ENCODE peak calls at places on chromosomes 1 and 21, in five cellular contexts. One of them, this sample, is unnamed.
A peak's percentile ranks its signal among the peaks of the same experiment; 100 is the strongest.

GRCh38 chr21:45291613-45292398 is 4.1 kb upstream of the POFUT2 start:
- DNase-seq in BJ: no peak
- DNase-seq in coronary artery: peak; percentile 79
- DNase-seq in glutamatergic neuron: no peak
- DNase-seq in AG10803: no peak
- DNase-seq in this sample: peak; percentile 84

GRCh38 chr1:162230096-162230495 is 146.6 kb downstream of the SPATA46 start:
- DNase-seq in BJ: no peak
- DNase-seq in coronary artery: no peak
- DNase-seq in glutamatergic neuron: no peak
- DNase-seq in AG10803: no peak
- DNase-seq in this sample: no peak

GRCh38 chr1:56196839-56197238 is 382.5 kb downstream of the PLPP3 start:
- DNase-seq in BJ: no peak
- DNase-seq in coronary artery: no peak
- DNase-seq in glutamatergic neuron: no peak
- DNase-seq in AG10803: no peak
- DNase-seq in this sample: no peak

GRCh38 chr1:15696956-15697521 is 12.9 kb downstream of the PLEKHM2 start:
- DNase-seq in BJ: no peak
- DNase-seq in coronary artery: no peak
- DNase-seq in glutamatergic neuron: no peak
- DNase-seq in AG10803: no peak
- DNase-seq in this sample: no peak

GRCh38 chr1:32893198-32894018 is 7.1 kb downstream of the HPCA start:
- DNase-seq in BJ: no peak
- DNase-seq in coronary artery: no peak
- DNase-seq in glutamatergic neuron: peak; percentile 74
- DNase-seq in AG10803: no peak
- DNase-seq in this sample: no peak

GRCh38 chr1:84735483-84735882 is 45.2 kb upstream of the SSX2IP start:
- DNase-seq in BJ: no peak
- DNase-seq in coronary artery: no peak
- DNase-seq in glutamatergic neuron: no peak
- DNase-seq in AG10803: no peak
- DNase-seq in this sample: no peak

GRCh38 chr1:111976842-111977241 is 12.6 kb downstream of the KCND3 start:
- DNase-seq in BJ: no peak
- DNase-seq in coronary artery: no peak
- DNase-seq in glutamatergic neuron: no peak
- DNase-seq in AG10803: no peak
- DNase-seq in this sample: no peak

GRCh38 chr1:240496941-240497340 is 115.0 kb downstream of the GREM2 start:
- DNase-seq in BJ: no peak
- DNase-seq in coronary artery: no peak
- DNase-seq in glutamatergic neuron: no peak
- DNase-seq in AG10803: no peak
- DNase-seq in this sample: no peak

GRCh38 chr1:16167331-16168143 is 11.7 kb upstream of the EPHA2 start:
- DNase-seq in BJ: no peak
- DNase-seq in coronary artery: no peak
- DNase-seq in glutamatergic neuron: peak; percentile 59
- DNase-seq in AG10803: no peak
- DNase-seq in this sample: no peak

GRCh38 chr1:160376525-160377131 is 9.8 kb downstream of the NHLH1 start:
- DNase-seq in BJ: no peak
- DNase-seq in coronary artery: peak; percentile 46
- DNase-seq in glutamatergic neuron: no peak
- DNase-seq in AG10803: peak; percentile 74
- DNase-seq in this sample: peak; percentile 32

GRCh38 chr1:85343612-85344255 is 67.3 kb upstream of the BCL10 start:
- DNase-seq in BJ: peak; percentile 88
- DNase-seq in coronary artery: no peak
- DNase-seq in glutamatergic neuron: no peak
- DNase-seq in AG10803: peak; percentile 83
- DNase-seq in this sample: no peak

GRCh38 chr21:32094792-32095191 is 184.1 kb downstream of the MIS18A start:
- DNase-seq in BJ: no peak
- DNase-seq in coronary artery: no peak
- DNase-seq in glutamatergic neuron: no peak
- DNase-seq in AG10803: peak; percentile 40
- DNase-seq in this sample: no peak

GRCh38 chr21:44569861-44570517 is 3.5 kb upstream of the KRTAP10-4 start:
- DNase-seq in BJ: no peak
- DNase-seq in coronary artery: no peak
- DNase-seq in glutamatergic neuron: no peak
- DNase-seq in AG10803: no peak
- DNase-seq in this sample: no peak

GRCh38 chr1:18458751-18459133 is 22.0 kb upstream of the KLHDC7A start:
- DNase-seq in BJ: no peak
- DNase-seq in coronary artery: no peak
- DNase-seq in glutamatergic neuron: no peak
- DNase-seq in AG10803: no peak
- DNase-seq in this sample: no peak

GRCh38 chr21:42398414-42399030 is 2.7 kb upstream of the TMPRSS3 start:
- DNase-seq in BJ: no peak
- DNase-seq in coronary artery: no peak
- DNase-seq in glutamatergic neuron: peak; percentile 59
- DNase-seq in AG10803: no peak
- DNase-seq in this sample: no peak

GRCh38 chr1:208333676-208334075 is 89.5 kb upstream of the PLXNA2 start:
- DNase-seq in BJ: no peak
- DNase-seq in coronary artery: no peak
- DNase-seq in glutamatergic neuron: no peak
- DNase-seq in AG10803: no peak
- DNase-seq in this sample: no peak

GRCh38 chr1:30637183-30637969 is 86.0 kb downstream of the MATN1 start:
- DNase-seq in BJ: no peak
- DNase-seq in coronary artery: no peak
- DNase-seq in glutamatergic neuron: no peak
- DNase-seq in AG10803: no peak
- DNase-seq in this sample: no peak

DNA sequence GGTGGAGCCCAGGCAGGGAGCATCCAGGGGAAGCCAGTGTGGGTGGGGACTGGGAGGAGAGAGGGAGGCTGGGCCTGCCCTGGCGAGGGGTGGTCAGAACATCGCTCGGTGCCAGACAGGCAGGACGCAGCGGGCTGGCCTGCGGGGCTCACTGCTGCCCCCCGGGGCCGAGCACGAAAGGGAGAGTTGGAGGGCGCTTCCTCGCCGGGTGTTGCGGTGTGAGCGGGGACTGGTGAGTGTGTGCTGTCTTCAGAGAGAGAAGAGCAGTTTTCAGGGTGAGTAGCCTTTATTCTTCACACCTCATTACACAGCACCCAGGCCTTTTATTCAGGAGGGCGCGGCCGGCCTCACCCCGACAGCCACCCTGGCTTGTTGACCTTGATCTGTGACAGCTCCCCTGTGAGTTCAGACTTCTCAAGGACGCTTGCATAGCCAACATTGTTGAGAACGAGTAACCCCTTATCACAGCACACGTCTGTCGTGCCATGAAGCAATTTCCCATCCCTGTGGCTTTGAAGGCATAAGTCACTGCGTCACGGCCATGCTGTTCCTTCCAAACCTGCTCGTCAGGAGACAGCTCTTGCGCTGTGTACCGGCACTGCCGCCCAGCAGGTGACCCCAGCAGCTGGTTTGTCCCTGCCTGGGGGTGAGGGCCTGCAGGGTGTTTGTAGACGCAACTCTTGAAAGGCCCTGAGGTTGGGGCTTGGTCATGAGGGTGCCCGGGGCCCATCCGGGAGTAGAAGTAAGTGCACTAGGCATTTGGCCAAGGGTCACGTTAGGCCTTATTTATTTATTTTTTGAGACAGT is 54.6 kb downstream of the PRKCZ start:
- DNase-seq in BJ: no peak
- DNase-seq in coronary artery: no peak
- DNase-seq in glutamatergic neuron: peak; percentile 30
- DNase-seq in AG10803: no peak
- DNase-seq in this sample: no peak
- TF ChIP-seq CTCF in BJ: peak; percentile 3
- TF ChIP-seq CTCF in coronary artery: no peak
- TF ChIP-seq CTCF in glutamatergic neuron: no peak
- TF ChIP-seq CTCF in AG10803: no peak
- TF ChIP-seq CTCF in this sample: no peak

GRCh38 chr1:200971428-200971903 is 52.0 kb downstream of the KIF21B start:
- DNase-seq in BJ: no peak
- DNase-seq in coronary artery: no peak
- DNase-seq in glutamatergic neuron: no peak
- DNase-seq in AG10803: no peak
- DNase-seq in this sample: no peak

GRCh38 chr1:200968469-200969410 is 54.8 kb downstream of the KIF21B start:
- DNase-seq in BJ: no peak
- DNase-seq in coronary artery: no peak
- DNase-seq in glutamatergic neuron: no peak
- DNase-seq in AG10803: no peak
- DNase-seq in this sample: no peak

GRCh38 chr1:200967693-200968468 is 55.6 kb downstream of the KIF21B start:
- DNase-seq in BJ: no peak
- DNase-seq in coronary artery: no peak
- DNase-seq in glutamatergic neuron: no peak
- DNase-seq in AG10803: no peak
- DNase-seq in this sample: no peak

GRCh38 chr1:200970771-200971427 is 52.6 kb downstream of the KIF21B start:
- DNase-seq in BJ: no peak
- DNase-seq in coronary artery: no peak
- DNase-seq in glutamatergic neuron: no peak
- DNase-seq in AG10803: no peak
- DNase-seq in this sample: no peak

GRCh38 chr1:200969726-200970521 is 53.6 kb downstream of the KIF21B start:
- DNase-seq in BJ: no peak
- DNase-seq in coronary artery: no peak
- DNase-seq in glutamatergic neuron: no peak
- DNase-seq in AG10803: no peak
- DNase-seq in this sample: no peak
- TF ChIP-seq CTCF in BJ: no peak
- TF ChIP-seq CTCF in coronary artery: no peak
- TF ChIP-seq CTCF in glutamatergic neuron: no peak
- TF ChIP-seq CTCF in AG10803: no peak
- TF ChIP-seq CTCF in this sample: no peak

DNA sequence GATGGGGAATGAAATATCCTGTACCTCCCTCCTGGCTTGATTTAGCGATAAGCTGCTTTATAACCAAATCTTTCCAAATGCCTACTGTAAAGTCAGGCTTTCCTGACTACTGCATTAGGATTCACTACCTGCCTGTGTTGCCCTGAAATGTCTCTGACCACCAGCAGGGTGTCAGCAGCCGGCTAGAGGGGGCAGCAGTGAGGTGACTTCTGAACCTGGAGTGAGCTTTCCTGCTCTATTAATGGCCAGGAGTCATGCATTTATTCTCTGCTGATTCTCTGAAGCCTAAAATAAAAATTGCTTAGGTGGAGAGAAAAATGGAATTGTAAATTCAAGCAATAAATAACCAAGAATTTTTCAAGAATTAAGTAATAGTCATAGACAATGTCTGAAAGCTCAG is 2.5 kb downstream of the BACE2 start:
- DNase-seq in BJ: no peak
- DNase-seq in coronary artery: no peak
- DNase-seq in glutamatergic neuron: peak; percentile 74
- DNase-seq in AG10803: peak; percentile 25
- DNase-seq in this sample: no peak
- TF ChIP-seq CTCF in BJ: peak; percentile 67
- TF ChIP-seq CTCF in coronary artery: no peak
- TF ChIP-seq CTCF in glutamatergic neuron: peak; percentile 74
- TF ChIP-seq CTCF in AG10803: peak; percentile 70
- TF ChIP-seq CTCF in this sample: peak; percentile 54

DNA sequence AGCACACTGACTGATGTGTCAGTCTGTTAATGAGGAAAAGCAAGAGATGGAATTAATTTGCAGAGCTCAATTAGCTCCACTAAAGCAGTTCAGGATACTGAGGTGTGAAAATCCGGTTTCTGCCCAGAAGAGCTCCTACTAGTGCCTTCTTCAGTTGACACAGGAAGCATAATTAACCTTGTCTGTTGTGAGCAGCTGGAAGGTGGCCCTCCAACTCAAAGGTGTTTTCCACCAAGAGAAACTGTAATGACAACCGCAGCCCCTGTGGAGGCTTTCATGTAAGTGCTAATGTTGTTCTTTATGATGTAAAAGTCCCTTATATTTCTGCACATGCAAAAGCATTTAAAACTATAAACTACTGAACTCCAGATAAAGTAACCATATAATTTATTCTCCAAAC is 44.2 kb downstream of the PCNX2 start:
- DNase-seq in BJ: no peak
- DNase-seq in coronary artery: no peak
- DNase-seq in glutamatergic neuron: no peak
- DNase-seq in AG10803: no peak
- DNase-seq in this sample: no peak
- TF ChIP-seq CTCF in BJ: no peak
- TF ChIP-seq CTCF in coronary artery: no peak
- TF ChIP-seq CTCF in glutamatergic neuron: no peak
- TF ChIP-seq CTCF in AG10803: no peak
- TF ChIP-seq CTCF in this sample: no peak

GRCh38 chr1:24770891-24771290 is 25.6 kb downstream of the CLIC4 start:
- DNase-seq in BJ: no peak
- DNase-seq in coronary artery: no peak
- DNase-seq in glutamatergic neuron: no peak
- DNase-seq in AG10803: peak; percentile 53
- DNase-seq in this sample: no peak

GRCh38 chr1:24768873-24769605 is 23.8 kb downstream of the CLIC4 start:
- DNase-seq in BJ: no peak
- DNase-seq in coronary artery: no peak
- DNase-seq in glutamatergic neuron: no peak
- DNase-seq in AG10803: no peak
- DNase-seq in this sample: no peak

GRCh38 chr1:24773618-24774017 is 28.4 kb downstream of the CLIC4 start:
- DNase-seq in BJ: no peak
- DNase-seq in coronary artery: no peak
- DNase-seq in glutamatergic neuron: no peak
- DNase-seq in AG10803: no peak
- DNase-seq in this sample: no peak

GRCh38 chr1:24769656-24770651 is 24.7 kb downstream of the CLIC4 start:
- DNase-seq in BJ: peak; percentile 92
- DNase-seq in coronary artery: no peak
- DNase-seq in glutamatergic neuron: no peak
- DNase-seq in AG10803: peak; percentile 93
- DNase-seq in this sample: no peak

GRCh38 chr1:24771574-24771973 is 26.3 kb downstream of the CLIC4 start:
- DNase-seq in BJ: no peak
- DNase-seq in coronary artery: no peak
- DNase-seq in glutamatergic neuron: no peak
- DNase-seq in AG10803: no peak
- DNase-seq in this sample: no peak
- TF ChIP-seq CTCF in BJ: no peak
- TF ChIP-seq CTCF in coronary artery: no peak
- TF ChIP-seq CTCF in glutamatergic neuron: no peak
- TF ChIP-seq CTCF in AG10803: no peak
- TF ChIP-seq CTCF in this sample: no peak

GRCh38 chr1:38500352-38500751 is 359.2 kb downstream of the RRAGC start:
- DNase-seq in BJ: no peak
- DNase-seq in coronary artery: no peak
- DNase-seq in glutamatergic neuron: peak; percentile 31
- DNase-seq in AG10803: no peak
- DNase-seq in this sample: no peak
- TF ChIP-seq CTCF in BJ: peak; percentile 19
- TF ChIP-seq CTCF in coronary artery: no peak
- TF ChIP-seq CTCF in glutamatergic neuron: peak; percentile 82
- TF ChIP-seq CTCF in AG10803: peak; percentile 42
- TF ChIP-seq CTCF in this sample: peak; percentile 50

This sample was measured in osteocyte.